ENCODE peak calls at places on chromosomes 6 and 20, in nine cellular contexts. K, I, O, G, Y, T, S, Z and D are unnamed samples.

GRCh38 chr20:61764471-61765020 is 301.1 kb downstream of the TAF4 start:
- DNase-seq in K (no peak), I (no peak), O (peak; percentile 7), G (no peak), Y (no peak), T (no peak), S (no peak), Z (no peak), D (no peak)

GRCh38 chr6:56914791-56915658 is 39.9 kb upstream of the BEND6 start:
- DNase-seq in K (no peak), I (peak; percentile 75), O (no peak), G (no peak), Y (no peak), T (no peak), S (no peak), Z (no peak), D (no peak)

GRCh38 chr20:34293589-34293988 is 9.6 kb downstream of the AHCY start:
- DNase-seq in K (no peak), I (no peak), O (no peak), G (no peak), Y (no peak), T (no peak), S (no peak), Z (no peak), D (no peak)

GRCh38 chr6:35081426-35081851 is 59.7 kb downstream of the TCP11 start:
- DNase-seq in K (no peak), I (no peak), O (peak; percentile 21), G (no peak), Y (peak; percentile 60), T (no peak), S (no peak), Z (no peak), D (no peak)

GRCh38 chr6:42696526-42697267 is 25.7 kb downstream of the PRPH2 start:
- DNase-seq in K (no peak), I (no peak), O (peak; percentile 36), G (no peak), Y (no peak), T (no peak), S (no peak), Z (no peak), D (no peak)

GRCh38 chr6:44269921-44270525 is at the start of gene TMEM151B:
- DNase-seq in K (no peak), I (peak; percentile 59), O (no peak), G (no peak), Y (no peak), T (no peak), S (no peak), Z (no peak), D (no peak)

GRCh38 chr6:152221806-152222628 is 414.5 kb downstream of the ESR1 start:
- DNase-seq in K (no peak), I (no peak), O (no peak), G (no peak), Y (no peak), T (no peak), S (no peak), Z (no peak), D (no peak)

GRCh38 chr6:7129784-7130569 is 22.2 kb downstream of the RREB1 start:
- DNase-seq in K (no peak), I (no peak), O (no peak), G (peak; percentile 44), Y (peak; percentile 69), T (no peak), S (no peak), Z (peak; percentile 64), D (peak; percentile 77)

GRCh38 chr6:7681449-7681848 is 44.5 kb upstream of the BMP6 start:
- DNase-seq in K (no peak), I (no peak), O (no peak), G (no peak), Y (no peak), T (no peak), S (no peak), Z (no peak), D (no peak)

GRCh38 chr6:82951935-82952334 is 113.7 kb downstream of the UBE3D start:
- DNase-seq in K (no peak), I (no peak), O (no peak), G (no peak), Y (no peak), T (no peak), S (no peak), Z (no peak), D (no peak)

GRCh38 chr6:79453558-79454042 is 83.6 kb downstream of the LCA5 start:
- DNase-seq in K (no peak), I (no peak), O (no peak), G (no peak), Y (peak; percentile 7), T (no peak), S (no peak), Z (no peak), D (no peak)

GRCh38 chr6:21438237-21438985 is 155.1 kb upstream of the SOX4 start:
- DNase-seq in K (no peak), I (no peak), O (no peak), G (no peak), Y (peak; percentile 55), T (no peak), S (no peak), Z (peak; percentile 63), D (no peak)

GRCh38 chr20:35563834-35564233 is 22.0 kb downstream of the ERGIC3 start:
- DNase-seq in K (no peak), I (no peak), O (no peak), G (no peak), Y (no peak), T (no peak), S (no peak), Z (no peak), D (no peak)

GRCh38 chr20:13302647-13303425 is 81.8 kb downstream of the ISM1 start:
- DNase-seq in K (no peak), I (no peak), O (no peak), G (no peak), Y (no peak), T (peak; percentile 53), S (peak; percentile 55), Z (peak; percentile 73), D (no peak)

GRCh38 chr6:3873051-3873450 is 23.9 kb downstream of the FAM50B start:
- DNase-seq in K (no peak), I (no peak), O (no peak), G (no peak), Y (no peak), T (no peak), S (no peak), Z (no peak), D (no peak)

GRCh38 chr6:3874069-3874468 is 24.9 kb downstream of the FAM50B start:
- DNase-seq in K (no peak), I (no peak), O (no peak), G (no peak), Y (no peak), T (no peak), S (no peak), Z (no peak), D (no peak)

GRCh38 chr6:3876866-3877265 is 27.7 kb downstream of the FAM50B start:
- DNase-seq in K (no peak), I (no peak), O (peak; percentile 60), G (no peak), Y (no peak), T (no peak), S (no peak), Z (no peak), D (no peak)

GRCh38 chr6:3878048-3878666 is 29.0 kb downstream of the FAM50B start:
- DNase-seq in K (no peak), I (no peak), O (no peak), G (no peak), Y (no peak), T (no peak), S (no peak), Z (no peak), D (peak; percentile 52)

DNA sequence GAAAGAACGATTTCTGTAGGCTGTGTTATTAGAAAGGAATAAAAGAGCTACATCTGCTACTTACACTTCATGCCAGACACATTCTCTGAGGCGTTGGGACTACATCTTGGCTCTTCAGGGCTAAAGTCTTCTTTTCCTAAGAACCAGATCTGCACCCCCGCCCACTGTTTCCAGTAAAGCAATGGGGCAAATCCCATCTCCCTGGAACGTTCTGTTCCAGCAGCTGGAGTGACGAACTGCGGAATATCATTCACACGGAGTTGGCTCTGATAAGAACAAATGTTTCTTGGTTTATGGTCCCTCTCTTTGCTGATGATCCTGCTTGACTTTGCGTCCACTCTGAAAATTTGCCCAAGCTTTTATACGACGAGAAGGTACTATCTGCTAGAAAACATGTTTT is 27.0 kb downstream of the FAM50B start:
- DNase-seq in K (no peak), I (no peak), O (peak; percentile 85), G (no peak), Y (no peak), T (peak; percentile 73), S (no peak), Z (no peak), D (peak; percentile 93)
- H3K4me3 ChIP-seq in K (no peak overlapping the region), I (no peak overlapping the region), O (no peak overlapping the region), G (no peak overlapping the region), Y (no peak overlapping the region), T (peak overlapping the region; percentile 12), S (no peak overlapping the region), Z (no peak overlapping the region), D (no peak overlapping the region)

GRCh38 chr6:53474010-53474409 is 70.9 kb downstream of the GCLC start:
- DNase-seq in K (no peak), I (no peak), O (no peak), G (no peak), Y (no peak), T (no peak), S (no peak), Z (no peak), D (no peak)
- TF ChIP-seq CTCF in K (no peak), I (no peak), O (no peak), G (no peak), Y (no peak), T (no peak), S (no peak), Z (no peak), D (no peak)

GRCh38 chr20:57327820-57328219 is 1.8 kb upstream of the SPO11 start:
- DNase-seq in K (no peak), I (no peak), O (no peak), G (no peak), Y (no peak), T (no peak), S (no peak), Z (no peak), D (no peak)
- H3K27ac ChIP-seq in K (no peak overlapping the region), I (no peak overlapping the region), O (no peak overlapping the region), G (no peak overlapping the region), Y (no peak overlapping the region), T (no peak overlapping the region), S (no peak overlapping the region), Z (no peak overlapping the region), D (no peak overlapping the region)

GRCh38 chr20:44561876-44562275 is 20.5 kb upstream of the PKIG start:
- DNase-seq in K (no peak), I (no peak), O (no peak), G (no peak), Y (no peak), T (no peak), S (no peak), Z (no peak), D (no peak)

GRCh38 chr20:44560229-44560628 is 22.1 kb upstream of the PKIG start:
- DNase-seq in K (no peak), I (no peak), O (no peak), G (no peak), Y (no peak), T (no peak), S (no peak), Z (no peak), D (no peak)

DNA sequence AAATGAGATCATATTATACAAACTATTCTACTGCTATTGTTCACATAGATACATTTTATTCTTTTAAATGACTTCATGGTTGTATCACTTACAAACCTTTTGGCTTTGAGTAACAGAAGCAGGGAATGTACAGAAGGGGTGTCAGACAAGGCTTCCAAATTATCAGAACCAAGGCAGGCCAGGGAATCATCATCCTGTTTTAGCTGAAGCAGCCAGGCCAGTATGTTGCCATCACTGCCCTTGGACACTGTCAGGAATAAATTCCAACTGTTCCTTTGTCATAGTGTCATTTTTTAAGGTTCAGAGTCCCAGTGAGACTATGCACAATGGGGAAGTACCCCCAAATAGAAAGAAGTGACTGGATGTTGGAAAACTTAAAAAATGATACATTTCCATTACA is 23.1 kb upstream of the PKIG start:
- DNase-seq in K (no peak), I (no peak), O (no peak), G (no peak), Y (no peak), T (no peak), S (no peak), Z (no peak), D (no peak)
- H3K4me3 ChIP-seq in K (no peak overlapping the region), I (no peak overlapping the region), O (no peak overlapping the region), G (no peak overlapping the region), Y (no peak overlapping the region), T (no peak overlapping the region), S (no peak overlapping the region), Z (no peak overlapping the region), D (no peak overlapping the region)